ENCODE peak calls at places on chromosome 22, in four cellular contexts. One of them, this sample, is unnamed.

GRCh38 chr22:38271927-38272372 is 860 bp downstream of the TMEM184B start:
- DNase-seq in endodermal cell: peak; percentile 76
- DNase-seq in adrenal gland: peak; percentile 48
- DNase-seq in tibial nerve: no peak
- DNase-seq in this sample: no peak

GRCh38 chr22:37182949-37183245 is 5.2 kb downstream of the C1QTNF6 start:
- DNase-seq in endodermal cell: no peak
- DNase-seq in adrenal gland: no peak
- DNase-seq in tibial nerve: no peak
- DNase-seq in this sample: no peak

GRCh38 chr22:16559056-16559955 is 33.3 kb downstream of the CCT8L2 start:
- DNase-seq in endodermal cell: no peak
- DNase-seq in adrenal gland: no peak
- DNase-seq in tibial nerve: no peak
- DNase-seq in this sample: no peak

GRCh38 chr22:32760815-32761214 is 40.7 kb upstream of the TIMP3 start:
- DNase-seq in endodermal cell: no peak
- DNase-seq in adrenal gland: no peak
- DNase-seq in tibial nerve: no peak
- DNase-seq in this sample: peak; percentile 42

GRCh38 chr22:38298312-38299000 is 18.8 kb downstream of the CSNK1E start:
- DNase-seq in endodermal cell: peak; percentile 88
- DNase-seq in adrenal gland: no peak
- DNase-seq in tibial nerve: no peak
- DNase-seq in this sample: peak; percentile 79

GRCh38 chr22:48929276-48929790 is 898.3 kb downstream of the BRD1 start:
- DNase-seq in endodermal cell: no peak
- DNase-seq in adrenal gland: no peak
- DNase-seq in tibial nerve: no peak
- DNase-seq in this sample: no peak

GRCh38 chr22:30876925-30877553 is 91.5 kb downstream of the MORC2 start:
- DNase-seq in endodermal cell: no peak
- DNase-seq in adrenal gland: peak; percentile 59
- DNase-seq in tibial nerve: no peak
- DNase-seq in this sample: peak; percentile 19

GRCh38 chr22:46079093-46079860 is 71.0 kb upstream of the PPARA start:
- DNase-seq in endodermal cell: no peak
- DNase-seq in adrenal gland: no peak
- DNase-seq in tibial nerve: peak; percentile 13
- DNase-seq in this sample: no peak

GRCh38 chr22:25192406-25192805 is 7.3 kb upstream of the CRYBB3 start:
- DNase-seq in endodermal cell: no peak
- DNase-seq in adrenal gland: no peak
- DNase-seq in tibial nerve: no peak
- DNase-seq in this sample: no peak

GRCh38 chr22:46069518-46070214 is 80.7 kb upstream of the PPARA start:
- DNase-seq in endodermal cell: no peak
- DNase-seq in adrenal gland: peak; percentile 95
- DNase-seq in tibial nerve: peak; percentile 81
- DNase-seq in this sample: peak; percentile 94

GRCh38 chr22:22763512-22763911 is 119.1 kb downstream of the GGTLC2 start:
- DNase-seq in endodermal cell: no peak
- DNase-seq in adrenal gland: no peak
- DNase-seq in tibial nerve: no peak
- DNase-seq in this sample: no peak

GRCh38 chr22:23207786-23208325 is 27.5 kb downstream of the BCR start:
- DNase-seq in endodermal cell: no peak
- DNase-seq in adrenal gland: no peak
- DNase-seq in tibial nerve: no peak
- DNase-seq in this sample: no peak

GRCh38 chr22:46061431-46062231 is 84.7 kb upstream of the WNT7B start:
- DNase-seq in endodermal cell: peak; percentile 82
- DNase-seq in adrenal gland: no peak
- DNase-seq in tibial nerve: peak; percentile 19
- DNase-seq in this sample: no peak

GRCh38 chr22:48574776-48575566 is 1252.7 kb downstream of the BRD1 start:
- DNase-seq in endodermal cell: peak; percentile 91
- DNase-seq in adrenal gland: no peak
- DNase-seq in tibial nerve: no peak
- DNase-seq in this sample: no peak

GRCh38 chr22:45090364-45090960 is 73.3 kb upstream of the NUP50 start:
- DNase-seq in endodermal cell: peak; percentile 90
- DNase-seq in adrenal gland: no peak
- DNase-seq in tibial nerve: no peak
- DNase-seq in this sample: peak; percentile 67

GRCh38 chr22:31185056-31185455 is 25.1 kb downstream of the RNF185 start:
- DNase-seq in endodermal cell: no peak
- DNase-seq in adrenal gland: no peak
- DNase-seq in tibial nerve: no peak
- DNase-seq in this sample: peak; percentile 18

GRCh38 chr22:23534201-23534850 is 45.8 kb downstream of the IGLL1 start:
- DNase-seq in endodermal cell: no peak
- DNase-seq in adrenal gland: no peak
- DNase-seq in tibial nerve: no peak
- DNase-seq in this sample: no peak

GRCh38 chr22:16975155-16975885 is 32.7 kb downstream of the GAB4 start:
- DNase-seq in endodermal cell: peak; percentile 39
- DNase-seq in adrenal gland: no peak
- DNase-seq in tibial nerve: no peak
- DNase-seq in this sample: no peak

GRCh38 chr22:30206964-30207363 is 39.6 kb downstream of the LIF start:
- DNase-seq in endodermal cell: peak; percentile 86
- DNase-seq in adrenal gland: no peak
- DNase-seq in tibial nerve: no peak
- DNase-seq in this sample: peak; percentile 92

GRCh38 chr22:39958009-39958711 is 2.0 kb upstream of the TMA7B start:
- DNase-seq in endodermal cell: no peak
- DNase-seq in adrenal gland: no peak
- DNase-seq in tibial nerve: no peak
- DNase-seq in this sample: no peak

GRCh38 chr22:45672564-45673481 is 1.2 kb downstream of the ATXN10 start:
- DNase-seq in endodermal cell: no peak
- DNase-seq in adrenal gland: peak; percentile 43
- DNase-seq in tibial nerve: no peak
- DNase-seq in this sample: no peak

GRCh38 chr22:45454260-45454659 is 40.8 kb downstream of the RIBC2 start:
- DNase-seq in endodermal cell: no peak
- DNase-seq in adrenal gland: no peak
- DNase-seq in tibial nerve: no peak
- DNase-seq in this sample: peak; percentile 92

GRCh38 chr22:23784215-23784732 is 2.5 kb upstream of the SMARCB1 start:
- DNase-seq in endodermal cell: no peak
- DNase-seq in adrenal gland: no peak
- DNase-seq in tibial nerve: no peak
- DNase-seq in this sample: no peak

GRCh38 chr22:21651521-21652009 is 9.5 kb downstream of the SDF2L1 start:
- DNase-seq in endodermal cell: no peak
- DNase-seq in adrenal gland: no peak
- DNase-seq in tibial nerve: no peak
- DNase-seq in this sample: no peak

GRCh38 chr22:36589856-36590255 is 60.9 kb upstream of the EIF3D start:
- DNase-seq in endodermal cell: peak; percentile 38
- DNase-seq in adrenal gland: no peak
- DNase-seq in tibial nerve: no peak
- DNase-seq in this sample: no peak

GRCh38 chr22:27238935-27239510 is 562.5 kb downstream of the MN1 start:
- DNase-seq in endodermal cell: no peak
- DNase-seq in adrenal gland: no peak
- DNase-seq in tibial nerve: no peak
- DNase-seq in this sample: peak; percentile 98

GRCh38 chr22:35547993-35548761 is 7.5 kb downstream of the RASD2 start:
- DNase-seq in endodermal cell: peak; percentile 86
- DNase-seq in adrenal gland: no peak
- DNase-seq in tibial nerve: no peak
- DNase-seq in this sample: no peak

GRCh38 chr22:25840162-25840561 is 98.2 kb downstream of the MYO18B start:
- DNase-seq in endodermal cell: no peak
- DNase-seq in adrenal gland: no peak
- DNase-seq in tibial nerve: no peak
- DNase-seq in this sample: no peak

GRCh38 chr22:28254396-28254795 is 335.3 kb upstream of the PITPNB start:
- DNase-seq in endodermal cell: no peak
- DNase-seq in adrenal gland: no peak
- DNase-seq in tibial nerve: no peak
- DNase-seq in this sample: no peak
- H3K4me3 ChIP-seq in endodermal cell: no peak overlapping the region
- H3K4me3 ChIP-seq in adrenal gland: no peak overlapping the region
- H3K4me3 ChIP-seq in tibial nerve: no peak overlapping the region
- H3K4me3 ChIP-seq in this sample: no peak overlapping the region

GRCh38 chr22:43481528-43482309 is 69.9 kb downstream of the MPPED1 start:
- DNase-seq in endodermal cell: peak; percentile 57
- DNase-seq in adrenal gland: no peak
- DNase-seq in tibial nerve: no peak
- DNase-seq in this sample: no peak
- TF ChIP-seq CTCF in endodermal cell: peak; percentile 40
- TF ChIP-seq CTCF in adrenal gland: no peak
- TF ChIP-seq CTCF in tibial nerve: peak; percentile 9
- TF ChIP-seq CTCF in this sample: no peak

GRCh38 chr22:50314081-50314454 is 6.6 kb upstream of the PLXNB2 start:
- DNase-seq in endodermal cell: no peak
- DNase-seq in adrenal gland: no peak
- DNase-seq in tibial nerve: no peak
- DNase-seq in this sample: no peak

GRCh38 chr22:50311606-50312351 is 4.3 kb upstream of the PLXNB2 start:
- DNase-seq in endodermal cell: no peak
- DNase-seq in adrenal gland: no peak
- DNase-seq in tibial nerve: no peak
- DNase-seq in this sample: no peak

GRCh38 chr22:50312371-50312770 is 4.9 kb upstream of the PLXNB2 start:
- DNase-seq in endodermal cell: no peak
- DNase-seq in adrenal gland: no peak
- DNase-seq in tibial nerve: no peak
- DNase-seq in this sample: no peak

GRCh38 chr22:50313600-50313999 is 6.2 kb upstream of the PLXNB2 start:
- DNase-seq in endodermal cell: no peak
- DNase-seq in adrenal gland: no peak
- DNase-seq in tibial nerve: no peak
- DNase-seq in this sample: no peak

DNA sequence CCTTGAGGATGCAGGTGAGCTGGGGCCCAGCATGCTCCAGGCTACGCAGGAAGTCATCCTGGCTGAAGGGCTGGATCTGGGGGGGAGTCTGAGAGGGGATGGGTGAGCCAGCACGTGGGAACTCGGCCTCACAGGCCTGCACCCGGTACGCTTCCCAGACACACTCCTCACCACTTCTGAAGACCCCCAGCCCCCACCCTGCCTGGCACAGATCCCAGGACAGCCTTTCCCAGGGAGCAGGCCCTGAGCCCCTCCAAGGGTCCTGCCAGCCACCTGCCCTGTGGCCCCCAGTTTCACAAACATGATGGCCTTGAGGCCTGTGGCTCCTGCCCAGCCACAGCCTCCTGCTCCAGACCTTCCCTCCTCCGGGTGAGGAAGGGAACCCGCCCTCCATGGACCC is 5.6 kb upstream of the PLXNB2 start:
- DNase-seq in endodermal cell: no peak
- DNase-seq in adrenal gland: peak; percentile 24
- DNase-seq in tibial nerve: no peak
- DNase-seq in this sample: no peak
- H3K4me3 ChIP-seq in endodermal cell: no peak overlapping the region
- H3K4me3 ChIP-seq in adrenal gland: no peak overlapping the region
- H3K4me3 ChIP-seq in tibial nerve: no peak overlapping the region
- H3K4me3 ChIP-seq in this sample: no peak overlapping the region

DNA sequence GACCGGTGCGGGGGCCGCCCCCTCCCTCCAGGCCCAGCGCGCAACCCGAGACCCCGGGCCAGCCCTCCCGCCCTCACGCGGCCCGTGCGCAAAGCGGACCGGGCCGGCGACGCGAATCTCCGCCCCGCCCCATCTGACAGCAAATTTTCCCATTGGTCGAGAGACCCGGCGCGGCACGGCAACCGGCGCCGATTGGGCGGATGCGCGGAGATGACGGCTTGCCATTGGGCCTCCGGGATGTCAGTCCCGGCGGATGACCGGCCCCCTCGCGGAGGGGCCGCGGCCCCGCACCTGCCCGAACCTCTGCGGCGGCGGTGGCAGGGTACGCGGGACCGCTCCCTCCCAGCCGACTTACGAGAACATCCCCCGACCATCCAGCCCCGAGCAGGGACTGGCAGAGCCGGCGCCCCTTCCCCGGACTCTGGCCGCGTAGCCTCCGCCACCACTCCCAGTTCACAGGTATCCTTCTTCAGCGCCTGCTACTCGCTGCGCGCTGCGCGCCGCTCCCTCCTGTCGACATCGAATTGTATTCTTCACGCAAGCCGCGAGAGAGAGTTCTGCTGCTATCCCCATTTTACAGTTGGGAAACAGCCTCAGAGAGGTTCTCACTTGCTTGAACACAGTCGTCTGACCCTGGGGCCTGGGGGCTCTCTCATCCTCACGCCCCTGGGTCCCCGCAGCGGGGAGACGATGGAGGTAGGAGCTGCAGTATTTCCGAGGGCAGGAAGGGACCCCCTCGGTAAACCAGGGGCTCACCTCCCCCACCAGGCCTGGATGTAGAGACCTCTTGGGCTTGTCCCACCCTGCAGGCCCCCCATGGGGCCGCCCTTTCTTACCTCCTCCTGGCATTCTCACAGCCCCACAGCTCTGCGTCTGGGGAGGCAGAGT is at the start of gene ARVCF:
- DNase-seq in endodermal cell: peak; percentile 97
- DNase-seq in adrenal gland: peak; percentile 95
- DNase-seq in tibial nerve: peak; percentile 83
- DNase-seq in this sample: peak; percentile 91
- TF ChIP-seq CTCF in endodermal cell: peak; percentile 40
- TF ChIP-seq CTCF in adrenal gland: peak; percentile 29
- TF ChIP-seq CTCF in tibial nerve: no peak
- TF ChIP-seq CTCF in this sample: peak; percentile 11

DNA sequence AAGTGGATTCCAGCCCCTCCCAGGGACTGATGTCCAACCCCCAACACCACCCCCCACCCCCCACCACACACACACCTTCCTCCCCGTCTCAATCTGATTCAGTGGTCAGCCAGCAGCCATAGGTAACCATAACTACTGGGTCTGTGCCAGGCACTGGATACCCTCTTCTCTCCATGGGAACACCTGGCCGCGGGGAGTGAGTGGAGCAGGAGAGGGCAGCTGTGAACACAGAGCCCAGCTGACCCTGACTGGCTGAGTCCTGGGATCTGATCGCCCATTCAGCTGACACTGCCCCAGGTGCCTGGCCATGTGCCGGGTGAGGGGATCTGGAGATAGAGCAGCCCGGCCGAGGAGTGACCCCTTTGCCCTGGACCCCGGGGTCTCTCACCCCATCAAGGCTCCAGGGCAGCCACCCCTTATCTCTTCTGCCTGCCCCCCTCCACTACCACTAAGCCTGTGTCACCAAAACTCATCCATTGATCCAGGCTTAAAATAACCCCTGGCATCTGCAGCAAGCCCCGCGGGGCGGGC is 2.6 kb upstream of the SHISA8 start:
- DNase-seq in endodermal cell: no peak
- DNase-seq in adrenal gland: no peak
- DNase-seq in tibial nerve: no peak
- DNase-seq in this sample: no peak
- H3K4me3 ChIP-seq in endodermal cell: no peak overlapping the region
- H3K4me3 ChIP-seq in adrenal gland: no peak overlapping the region
- H3K4me3 ChIP-seq in tibial nerve: no peak overlapping the region
- H3K4me3 ChIP-seq in this sample: no peak overlapping the region

This sample was measured in fibroblast of villous mesenchyme.